ENCODE peak calls at places on chromosomes 5 and 9, in seven cellular contexts. Q, N, V, E, T, L and G are unnamed samples.

GRCh38 chr5:167937628-167938000 is 353.8 kb upstream of the WWC1 start:
- DNase-seq in Q (no peak), N (no peak), V (no peak), E (no peak), T (no peak), L (no peak), G (no peak)

GRCh38 chr9:91714020-91714721 is 235.9 kb downstream of the ROR2 start:
- DNase-seq in Q (peak), N (peak), V (no peak), E (peak), T (no peak), L (no peak), G (peak)

GRCh38 chr5:81545911-81546310 is 152.0 kb upstream of the ACOT12 start:
- DNase-seq in Q (no peak), N (no peak), V (no peak), E (no peak), T (no peak), L (no peak), G (no peak)

GRCh38 chr9:130541533-130541932 is 37.8 kb upstream of the FUBP3 start:
- DNase-seq in Q (no peak), N (no peak), V (no peak), E (no peak), T (no peak), L (no peak), G (no peak)

GRCh38 chr9:114282507-114282906 is 40.4 kb upstream of the ORM1 start:
- DNase-seq in Q (no peak), N (peak), V (no peak), E (no peak), T (no peak), L (no peak), G (no peak)

GRCh38 chr9:89011683-89012082 is 20.4 kb downstream of the S1PR3 start:
- DNase-seq in Q (no peak), N (no peak), V (no peak), E (no peak), T (no peak), L (no peak), G (no peak)

GRCh38 chr5:61207884-61208283 is 45.6 kb upstream of the SMIM15 start:
- DNase-seq in Q (no peak), N (no peak), V (no peak), E (no peak), T (no peak), L (no peak), G (no peak)

GRCh38 chr5:42719034-42719433 is 37.6 kb upstream of the CCDC152 start:
- DNase-seq in Q (no peak), N (no peak), V (no peak), E (no peak), T (no peak), L (no peak), G (no peak)

GRCh38 chr9:89884356-89885083 is 279.7 kb downstream of the GADD45G start:
- DNase-seq in Q (no peak), N (peak), V (no peak), E (peak), T (peak), L (no peak), G (no peak)

GRCh38 chr5:150350524-150351344 is 6.8 kb upstream of the TCOF1 start:
- DNase-seq in Q (peak), N (peak), V (peak), E (peak), T (peak), L (peak), G (peak)

GRCh38 chr5:42991477-42992034 is 48.6 kb downstream of the ANXA2R start:
- DNase-seq in Q (no peak), N (no peak), V (no peak), E (peak), T (no peak), L (no peak), G (no peak)

GRCh38 chr5:118984602-118985001 is 3.7 kb downstream of the DTWD2 start:
- DNase-seq in Q (no peak), N (no peak), V (no peak), E (no peak), T (no peak), L (peak), G (no peak)

GRCh38 chr5:88610586-88610985 is 272.4 kb downstream of the MEF2C start:
- DNase-seq in Q (no peak), N (no peak), V (no peak), E (no peak), T (no peak), L (no peak), G (no peak)